ENCODE peak calls at places on chromosomes 7 and 10, in ten cellular contexts. G is activated T-cell treated with anti-CD3 and anti-CD28 coated beads, Interleukin-2, amount 50 U/mL, for 48 hours; F is NCI-H460; X is cardiac septum; T is ACHN; K is G401; S is anterior cingulate cortex; Z is SIG-M5; H is T-helper 17 cell; R is left colon. C is an unnamed sample.

GRCh38 chr10:122331615-122332446 is 42.7 kb upstream of the PLEKHA1 start:
- DNase-seq in G (no peak), F (no peak), X (no peak), T (peak), K (no peak), S (no peak), Z (no peak), H (no peak), R (no peak), C (no peak)

GRCh38 chr10:32692174-32692573 is 246.2 kb downstream of the CCDC7 start:
- DNase-seq in G (no peak), F (no peak), X (no peak), T (no peak), K (no peak), S (no peak), Z (no peak), H (no peak), R (no peak), C (no peak)

GRCh38 chr7:151520419-151521229 is 929 bp upstream of the RHEB start:
- DNase-seq in G (peak), F (no peak), X (peak), T (peak), K (peak), S (peak), Z (no peak), H (peak), R (peak), C (peak)

GRCh38 chr10:103859161-103860141 is 4.1 kb upstream of the SH3PXD2A start:
- DNase-seq in G (peak), F (peak), X (no peak), T (peak), K (peak), S (peak), Z (no peak), H (peak), R (peak), C (peak)

GRCh38 chr7:140350056-140350455 is 48.3 kb downstream of the SLC37A3 start:
- DNase-seq in G (no peak), F (no peak), X (no peak), T (no peak), K (no peak), S (no peak), Z (no peak), H (no peak), R (no peak), C (no peak)

GRCh38 chr7:138625849-138626230 is 75.3 kb downstream of the SVOPL start:
- DNase-seq in G (no peak), F (no peak), X (no peak), T (no peak), K (no peak), S (no peak), Z (no peak), H (no peak), R (no peak), C (peak)

GRCh38 chr10:132519382-132520146 is 18.0 kb upstream of the INPP5A start:
- DNase-seq in G (no peak), F (no peak), X (peak), T (no peak), K (no peak), S (no peak), Z (no peak), H (peak), R (no peak), C (no peak)

GRCh38 chr10:79298403-79299244 is 48.6 kb upstream of the PPIF start:
- DNase-seq in G (peak), F (peak), X (no peak), T (peak), K (no peak), S (no peak), Z (no peak), H (no peak), R (no peak), C (peak)

GRCh38 chr10:129531195-129531968 is 64.3 kb downstream of the MGMT start:
- DNase-seq in G (no peak), F (no peak), X (no peak), T (peak), K (peak), S (no peak), Z (no peak), H (no peak), R (no peak), C (no peak)

GRCh38 chr10:112369495-112370423 is 4.2 kb upstream of the ACSL5 start:
- DNase-seq in G (no peak), F (no peak), X (no peak), T (no peak), K (no peak), S (no peak), Z (no peak), H (no peak), R (no peak), C (no peak)

GRCh38 chr7:70574970-70575799 is 556.8 kb upstream of the GALNT17 start:
- DNase-seq in G (no peak), F (no peak), X (no peak), T (no peak), K (peak), S (peak), Z (no peak), H (no peak), R (no peak), C (no peak)

GRCh38 chr7:134298902-134299683 is 17.6 kb downstream of the SLC35B4 start:
- DNase-seq in G (no peak), F (no peak), X (no peak), T (no peak), K (peak), S (peak), Z (no peak), H (no peak), R (peak), C (no peak)

GRCh38 chr10:92857904-92858514 is 9.7 kb downstream of the EXOC6 start:
- DNase-seq in G (no peak), F (no peak), X (no peak), T (peak), K (no peak), S (no peak), Z (no peak), H (no peak), R (no peak), C (no peak)

GRCh38 chr7:34675749-34676374 is 17.8 kb downstream of the NPSR1 start:
- DNase-seq in G (peak), F (peak), X (no peak), T (peak), K (peak), S (no peak), Z (no peak), H (no peak), R (no peak), C (peak)

GRCh38 chr10:10591682-10592412 is 425.8 kb upstream of the CELF2 start:
- DNase-seq in G (no peak), F (no peak), X (no peak), T (no peak), K (peak), S (no peak), Z (no peak), H (no peak), R (no peak), C (no peak)

GRCh38 chr7:24477807-24478655 is 95.2 kb upstream of the PALS2 start:
- DNase-seq in G (no peak), F (peak), X (no peak), T (peak), K (peak), S (no peak), Z (no peak), H (no peak), R (no peak), C (no peak)

GRCh38 chr10:72162978-72163377 is 52.8 kb upstream of the ANAPC16 start:
- DNase-seq in G (peak), F (no peak), X (no peak), T (no peak), K (no peak), S (no peak), Z (peak), H (no peak), R (no peak), C (no peak)

GRCh38 chr10:107653832-107654287 is 489.4 kb upstream of the SORCS1 start:
- DNase-seq in G (no peak), F (peak), X (no peak), T (peak), K (no peak), S (no peak), Z (no peak), H (no peak), R (peak), C (no peak)

C was measured in stimulated activated naive CD8-positive, alpha-beta T cell treated with anti-CD3 and anti-CD28 coated beads, Interleukin-15, Interleukin-2, amounts not matched to agents 100 U/mL and 50 U/mL, for 24 hours.